ENCODE peak calls at places on chromosome 9, in eight cellular contexts. One of them, this sample, is unnamed.
A peak's percentile ranks its signal among the peaks of the same experiment; 100 is the strongest.

GRCh38 chr9:8115570-8115969 is 316.0 kb upstream of the DMAC1 start:
- DNase-seq in suprapubic skin: no peak
- DNase-seq in H1: no peak
- DNase-seq in psoas muscle: no peak
- DNase-seq in AG04449: no peak
- DNase-seq in left ventricle myocardium inferior: no peak
- DNase-seq in neural progenitor cell: no peak
- DNase-seq in HCT116: no peak
- DNase-seq in this sample: no peak

GRCh38 chr9:11233693-11234092 is 620.9 kb upstream of the PTPRD start:
- DNase-seq in suprapubic skin: no peak
- DNase-seq in H1: no peak
- DNase-seq in psoas muscle: no peak
- DNase-seq in AG04449: no peak
- DNase-seq in left ventricle myocardium inferior: no peak
- DNase-seq in neural progenitor cell: no peak
- DNase-seq in HCT116: no peak
- DNase-seq in this sample: no peak

GRCh38 chr9:92520837-92521236 is 15.0 kb downstream of the ECM2 start:
- DNase-seq in suprapubic skin: no peak
- DNase-seq in H1: no peak
- DNase-seq in psoas muscle: no peak
- DNase-seq in AG04449: no peak
- DNase-seq in left ventricle myocardium inferior: no peak
- DNase-seq in neural progenitor cell: no peak
- DNase-seq in HCT116: no peak
- DNase-seq in this sample: no peak

GRCh38 chr9:91781906-91782305 is 168.1 kb downstream of the ROR2 start:
- DNase-seq in suprapubic skin: no peak
- DNase-seq in H1: no peak
- DNase-seq in psoas muscle: no peak
- DNase-seq in AG04449: no peak
- DNase-seq in left ventricle myocardium inferior: no peak
- DNase-seq in neural progenitor cell: no peak
- DNase-seq in HCT116: no peak
- DNase-seq in this sample: no peak

GRCh38 chr9:96137666-96138429 is 164.1 kb downstream of the HSD17B3 start:
- DNase-seq in suprapubic skin: no peak
- DNase-seq in H1: no peak
- DNase-seq in psoas muscle: no peak
- DNase-seq in AG04449: no peak
- DNase-seq in left ventricle myocardium inferior: no peak
- DNase-seq in neural progenitor cell: no peak
- DNase-seq in HCT116: no peak
- DNase-seq in this sample: peak; percentile 7

GRCh38 chr9:124254261-124254682 is 3.5 kb upstream of the NEK6 start:
- DNase-seq in suprapubic skin: no peak
- DNase-seq in H1: no peak
- DNase-seq in psoas muscle: peak; percentile 26
- DNase-seq in AG04449: no peak
- DNase-seq in left ventricle myocardium inferior: no peak
- DNase-seq in neural progenitor cell: no peak
- DNase-seq in HCT116: no peak
- DNase-seq in this sample: no peak

GRCh38 chr9:4308482-4308881 is 8.6 kb upstream of the GLIS3 start:
- DNase-seq in suprapubic skin: no peak
- DNase-seq in H1: no peak
- DNase-seq in psoas muscle: no peak
- DNase-seq in AG04449: no peak
- DNase-seq in left ventricle myocardium inferior: no peak
- DNase-seq in neural progenitor cell: no peak
- DNase-seq in HCT116: no peak
- DNase-seq in this sample: no peak

GRCh38 chr9:11821541-11821940 is 871.6 kb upstream of the TYRP1 start:
- DNase-seq in suprapubic skin: no peak
- DNase-seq in H1: no peak
- DNase-seq in psoas muscle: no peak
- DNase-seq in AG04449: no peak
- DNase-seq in left ventricle myocardium inferior: no peak
- DNase-seq in neural progenitor cell: peak; percentile 15
- DNase-seq in HCT116: no peak
- DNase-seq in this sample: no peak

GRCh38 chr9:9003184-9003583 is 1203.6 kb upstream of the DMAC1 start:
- DNase-seq in suprapubic skin: no peak
- DNase-seq in H1: no peak
- DNase-seq in psoas muscle: no peak
- DNase-seq in AG04449: no peak
- DNase-seq in left ventricle myocardium inferior: no peak
- DNase-seq in neural progenitor cell: peak; percentile 52
- DNase-seq in HCT116: no peak
- DNase-seq in this sample: no peak

GRCh38 chr9:126953089-126953809 is 38.7 kb downstream of the RALGPS1 start:
- DNase-seq in suprapubic skin: no peak
- DNase-seq in H1: no peak
- DNase-seq in psoas muscle: no peak
- DNase-seq in AG04449: peak; percentile 69
- DNase-seq in left ventricle myocardium inferior: no peak
- DNase-seq in neural progenitor cell: no peak
- DNase-seq in HCT116: no peak
- DNase-seq in this sample: peak; percentile 76

GRCh38 chr9:73869261-73869660 is 627.9 kb upstream of the RORB start:
- DNase-seq in suprapubic skin: no peak
- DNase-seq in H1: no peak
- DNase-seq in psoas muscle: no peak
- DNase-seq in AG04449: no peak
- DNase-seq in left ventricle myocardium inferior: no peak
- DNase-seq in neural progenitor cell: peak; percentile 52
- DNase-seq in HCT116: no peak
- DNase-seq in this sample: no peak

GRCh38 chr9:116368680-116369079 is 215.1 kb downstream of the PAPPA start:
- DNase-seq in suprapubic skin: no peak
- DNase-seq in H1: no peak
- DNase-seq in psoas muscle: peak; percentile 77
- DNase-seq in AG04449: no peak
- DNase-seq in left ventricle myocardium inferior: no peak
- DNase-seq in neural progenitor cell: no peak
- DNase-seq in HCT116: no peak
- DNase-seq in this sample: no peak

GRCh38 chr9:116362493-116362892 is 208.9 kb downstream of the PAPPA start:
- DNase-seq in suprapubic skin: no peak
- DNase-seq in H1: no peak
- DNase-seq in psoas muscle: no peak
- DNase-seq in AG04449: no peak
- DNase-seq in left ventricle myocardium inferior: no peak
- DNase-seq in neural progenitor cell: no peak
- DNase-seq in HCT116: no peak
- DNase-seq in this sample: no peak

GRCh38 chr9:116361558-116361957 is 208.0 kb downstream of the PAPPA start:
- DNase-seq in suprapubic skin: no peak
- DNase-seq in H1: no peak
- DNase-seq in psoas muscle: no peak
- DNase-seq in AG04449: no peak
- DNase-seq in left ventricle myocardium inferior: no peak
- DNase-seq in neural progenitor cell: peak; percentile 16
- DNase-seq in HCT116: no peak
- DNase-seq in this sample: no peak

GRCh38 chr9:116360974-116361373 is 207.4 kb downstream of the PAPPA start:
- DNase-seq in suprapubic skin: no peak
- DNase-seq in H1: no peak
- DNase-seq in psoas muscle: no peak
- DNase-seq in AG04449: no peak
- DNase-seq in left ventricle myocardium inferior: no peak
- DNase-seq in neural progenitor cell: no peak
- DNase-seq in HCT116: no peak
- DNase-seq in this sample: no peak

GRCh38 chr9:116365056-116365471 is 211.5 kb downstream of the PAPPA start:
- DNase-seq in suprapubic skin: no peak
- DNase-seq in H1: no peak
- DNase-seq in psoas muscle: peak; percentile 78
- DNase-seq in AG04449: peak; percentile 17
- DNase-seq in left ventricle myocardium inferior: peak; percentile 47
- DNase-seq in neural progenitor cell: no peak
- DNase-seq in HCT116: no peak
- DNase-seq in this sample: peak; percentile 59
- TF ChIP-seq CTCF in suprapubic skin: no peak
- TF ChIP-seq CTCF in H1: no peak
- TF ChIP-seq CTCF in psoas muscle: peak; percentile 33
- TF ChIP-seq CTCF in AG04449: peak; percentile 42
- TF ChIP-seq CTCF in left ventricle myocardium inferior: peak; percentile 44
- TF ChIP-seq CTCF in neural progenitor cell: no peak
- TF ChIP-seq CTCF in HCT116: no peak
- TF ChIP-seq CTCF in this sample: peak; percentile 23

GRCh38 chr9:684950-685340 is 156.6 kb upstream of the DMRT1 start:
- DNase-seq in suprapubic skin: no peak
- DNase-seq in H1: no peak
- DNase-seq in psoas muscle: no peak
- DNase-seq in AG04449: peak; percentile 59
- DNase-seq in left ventricle myocardium inferior: no peak
- DNase-seq in neural progenitor cell: no peak
- DNase-seq in HCT116: no peak
- DNase-seq in this sample: peak; percentile 69
- H3K4me3 ChIP-seq in suprapubic skin: peak overlapping the region; percentile 23
- H3K4me3 ChIP-seq in H1: no peak overlapping the region
- H3K4me3 ChIP-seq in psoas muscle: no peak overlapping the region
- H3K4me3 ChIP-seq in AG04449: peak overlapping the region; percentile 54
- H3K4me3 ChIP-seq in left ventricle myocardium inferior: no peak overlapping the region
- H3K4me3 ChIP-seq in neural progenitor cell: peak overlapping the region; percentile 40
- H3K4me3 ChIP-seq in HCT116: no peak overlapping the region
- H3K4me3 ChIP-seq in this sample: peak overlapping the region; percentile 65

DNA sequence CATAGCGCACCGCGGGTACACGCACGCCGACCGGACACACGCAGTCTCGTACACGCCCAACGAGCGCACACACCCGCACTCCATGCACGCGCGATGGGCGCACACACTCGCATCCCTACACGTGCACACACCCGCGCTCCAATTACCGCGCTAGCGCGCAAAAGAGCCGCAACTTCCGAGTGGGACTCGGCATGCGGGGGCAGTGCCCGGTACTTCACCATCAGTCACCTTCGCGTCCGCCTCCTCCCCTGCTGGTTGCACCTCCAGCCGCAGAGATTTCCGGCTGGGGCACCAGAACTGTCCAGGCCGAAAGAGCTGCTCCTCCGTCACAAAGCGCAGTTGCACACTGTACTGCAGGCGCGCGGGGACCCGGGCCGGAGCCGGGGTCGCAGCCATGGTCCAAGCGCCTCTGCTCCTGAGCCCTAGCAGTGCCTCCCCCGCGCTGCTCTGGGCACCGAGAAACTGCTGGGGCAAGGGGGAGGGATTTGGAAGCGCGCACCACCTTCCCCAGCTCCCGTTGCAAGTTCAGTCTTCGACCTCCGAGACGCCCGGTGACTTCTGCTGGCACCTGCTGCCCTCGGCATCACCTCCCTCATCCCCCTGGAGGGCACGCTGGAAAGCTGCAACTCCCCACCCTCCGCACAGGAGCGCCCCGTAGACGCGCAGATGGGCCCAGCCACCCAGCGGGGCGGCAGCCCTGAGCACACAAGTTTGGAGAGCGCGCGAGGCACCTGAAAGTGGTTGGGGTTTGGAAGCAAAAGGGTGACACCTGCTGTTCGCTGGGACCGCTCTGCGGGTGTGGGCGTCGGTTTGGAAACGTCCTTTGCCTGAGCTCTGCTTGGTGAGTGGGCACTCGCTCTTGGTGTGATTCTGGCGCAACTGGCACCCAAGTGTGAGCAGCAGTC is 337.4 kb upstream of the PUM3 start:
- DNase-seq in suprapubic skin: no peak
- DNase-seq in H1: peak; percentile 81
- DNase-seq in psoas muscle: peak; percentile 55
- DNase-seq in AG04449: no peak
- DNase-seq in left ventricle myocardium inferior: no peak
- DNase-seq in neural progenitor cell: peak; percentile 83
- DNase-seq in HCT116: no peak
- DNase-seq in this sample: no peak
- TF ChIP-seq CTCF in suprapubic skin: no peak
- TF ChIP-seq CTCF in H1: peak; percentile 60
- TF ChIP-seq CTCF in psoas muscle: peak; percentile 14
- TF ChIP-seq CTCF in AG04449: peak; percentile 44
- TF ChIP-seq CTCF in left ventricle myocardium inferior: peak; percentile 33
- TF ChIP-seq CTCF in neural progenitor cell: peak; percentile 58
- TF ChIP-seq CTCF in HCT116: peak; percentile 34
- TF ChIP-seq CTCF in this sample: no peak

DNA sequence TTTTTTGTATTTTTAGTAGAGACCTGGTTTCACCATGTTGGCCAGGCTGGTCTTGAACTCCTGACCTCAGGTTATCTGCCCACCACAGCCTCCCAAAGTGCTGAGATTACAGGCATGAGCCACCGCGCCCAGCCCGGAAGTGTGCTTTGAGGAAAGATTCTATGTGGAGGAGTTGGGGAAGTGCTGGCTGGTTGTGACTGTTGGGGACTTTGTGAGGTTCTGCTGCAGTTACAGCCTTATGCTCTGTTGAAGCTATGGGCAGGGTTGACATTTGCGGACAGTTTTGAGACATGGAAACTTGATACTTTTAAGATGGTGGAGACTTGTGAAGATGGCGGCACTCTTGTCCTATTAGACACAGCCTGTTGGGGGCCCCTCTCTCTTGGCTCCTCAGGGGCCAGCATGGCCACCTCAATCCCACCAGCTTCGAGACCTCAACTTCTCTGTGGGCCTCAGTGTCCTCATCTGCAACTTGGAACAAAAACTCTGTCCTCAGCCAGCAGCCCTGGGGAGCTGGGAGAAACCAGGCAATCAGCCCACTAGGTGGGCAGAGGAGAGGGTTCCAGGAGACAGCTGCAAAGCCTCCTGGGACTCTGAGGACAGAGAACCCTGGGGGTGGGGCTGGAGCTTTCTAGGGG is 24.9 kb downstream of the C9orf50 start:
- DNase-seq in suprapubic skin: peak; percentile 57
- DNase-seq in H1: no peak
- DNase-seq in psoas muscle: no peak
- DNase-seq in AG04449: no peak
- DNase-seq in left ventricle myocardium inferior: no peak
- DNase-seq in neural progenitor cell: no peak
- DNase-seq in HCT116: no peak
- DNase-seq in this sample: no peak
- H3K4me3 ChIP-seq in suprapubic skin: no peak overlapping the region
- H3K4me3 ChIP-seq in H1: peak overlapping the region; percentile 55
- H3K4me3 ChIP-seq in psoas muscle: no peak overlapping the region
- H3K4me3 ChIP-seq in AG04449: no peak overlapping the region
- H3K4me3 ChIP-seq in left ventricle myocardium inferior: no peak overlapping the region
- H3K4me3 ChIP-seq in neural progenitor cell: peak overlapping the region; percentile 56
- H3K4me3 ChIP-seq in HCT116: peak overlapping the region; percentile 67
- H3K4me3 ChIP-seq in this sample: no peak overlapping the region

DNA sequence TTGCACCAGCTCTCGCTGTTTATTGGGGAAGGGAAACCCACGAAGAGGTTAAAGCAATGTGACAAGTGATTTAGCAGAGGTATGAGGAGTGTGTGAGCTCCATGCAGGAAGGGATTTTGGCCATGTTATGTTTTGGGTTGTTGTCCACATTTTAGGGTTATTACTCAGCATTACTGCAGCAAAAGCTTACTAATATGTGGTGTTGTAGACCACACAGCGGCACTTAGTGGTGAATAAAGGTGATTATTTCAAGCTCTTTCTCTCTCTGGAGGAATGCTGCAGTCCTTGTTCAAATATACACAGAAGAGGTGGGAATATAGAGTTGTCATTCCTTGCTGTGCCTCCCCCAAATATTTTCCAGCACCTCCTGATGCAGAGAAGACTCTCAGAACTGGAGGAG is 29.7 kb upstream of the AKNA start:
- DNase-seq in suprapubic skin: no peak
- DNase-seq in H1: no peak
- DNase-seq in psoas muscle: no peak
- DNase-seq in AG04449: no peak
- DNase-seq in left ventricle myocardium inferior: no peak
- DNase-seq in neural progenitor cell: no peak
- DNase-seq in HCT116: no peak
- DNase-seq in this sample: peak; percentile 86
- TF ChIP-seq CTCF in suprapubic skin: no peak
- TF ChIP-seq CTCF in H1: no peak
- TF ChIP-seq CTCF in psoas muscle: no peak
- TF ChIP-seq CTCF in AG04449: peak; percentile 41
- TF ChIP-seq CTCF in left ventricle myocardium inferior: no peak
- TF ChIP-seq CTCF in neural progenitor cell: no peak
- TF ChIP-seq CTCF in HCT116: no peak
- TF ChIP-seq CTCF in this sample: peak; percentile 58